ENCODE peak calls at places on chromosomes 3 and 15, in four cellular contexts. K, B, D and R are unnamed samples.

GRCh38 chr15:101158166-101159095 is 93.4 kb downstream of the CHSY1 start:
- DNase-seq in K (no peak), D (no peak), B (no peak), R (no peak)

GRCh38 chr3:101676765-101677435 is at the start of gene ZBTB11:
- DNase-seq in D (peak; percentile 100), B (peak; percentile 100), K (peak; percentile 100), R (peak; percentile 100)

GRCh38 chr3:80785475-80785874 is 976.0 kb downstream of the GBE1 start:
- DNase-seq in B (no peak), D (no peak), K (no peak), R (no peak)

GRCh38 chr3:182105875-182106274 is 394.1 kb downstream of the SOX2 start:
- DNase-seq in K (no peak), B (no peak), D (no peak), R (no peak)

GRCh38 chr15:99844150-99844549 is 110.9 kb upstream of the LYSMD4 start:
- DNase-seq in B (no peak), K (no peak), D (no peak), R (no peak)

GRCh38 chr15:78640840-78641733 is at the start of gene CHRNB4:
- DNase-seq in B (peak; percentile 34), K (no peak), D (no peak), R (no peak)

GRCh38 chr3:42750834-42751233 is 22.2 kb downstream of the CCDC13 start:
- DNase-seq in D (no peak), K (no peak), B (no peak), R (no peak)

GRCh38 chr15:85840802-85841152 is 46.1 kb upstream of the KLHL25 start:
- DNase-seq in B (no peak), K (no peak), D (no peak), R (no peak)

GRCh38 chr3:133540896-133541674 is 32.4 kb upstream of the CDV3 start:
- DNase-seq in B (no peak), D (no peak), K (peak; percentile 62), R (no peak)

GRCh38 chr3:72411843-72412242 is 436.4 kb downstream of the SHQ1 start:
- DNase-seq in K (no peak), B (no peak), D (no peak), R (no peak)

GRCh38 chr3:179973931-179974361 is 62.8 kb downstream of the PEX5L start:
- DNase-seq in D (no peak), K (no peak), B (no peak), R (no peak)

GRCh38 chr3:23748398-23749110 is 57.2 kb upstream of the UBE2E1 start:
- DNase-seq in K (peak; percentile 79), D (peak; percentile 93), B (no peak), R (peak; percentile 89)

GRCh38 chr3:179981646-179982045 is 55.1 kb downstream of the PEX5L start:
- DNase-seq in K (no peak), D (no peak), B (no peak), R (no peak)

GRCh38 chr15:88613074-88613944 is 7.8 kb upstream of the AEN start:
- DNase-seq in B (no peak), D (no peak), K (no peak), R (peak; percentile 57)

GRCh38 chr3:15933439-15934144 is 135.8 kb upstream of the ANKRD28 start:
- DNase-seq in K (no peak), B (no peak), D (peak; percentile 83), R (peak; percentile 78)

GRCh38 chr15:25527118-25527517 is 88.3 kb upstream of the UBE3A start:
- DNase-seq in D (no peak), K (no peak), B (no peak), R (no peak)

GRCh38 chr15:88463870-88464532 is 3.2 kb downstream of the MRPL46 start:
- DNase-seq in B (no peak), D (no peak), K (no peak), R (no peak)

GRCh38 chr3:179750720-179751328 is 98.0 kb downstream of the USP13 start:
- DNase-seq in B (no peak), D (peak; percentile 16), K (peak; percentile 27), R (peak; percentile 25)

GRCh38 chr15:41511331-41512077 is 2.1 kb downstream of the LTK start:
- DNase-seq in B (no peak), D (no peak), K (no peak), R (no peak)

GRCh38 chr3:129908417-129908816 is 14.9 kb upstream of the TMCC1 start:
- DNase-seq in K (peak; percentile 92), B (no peak), D (no peak), R (no peak)

GRCh38 chr3:68705695-68706429 is 226.5 kb downstream of the TAFA4 start:
- DNase-seq in K (no peak), D (no peak), B (no peak), R (no peak)

GRCh38 chr3:13011369-13012227 is 61.6 kb downstream of the IQSEC1 start:
- DNase-seq in D (no peak), B (peak; percentile 83), K (no peak), R (no peak)

GRCh38 chr15:32974691-32975090 is 219.8 kb downstream of the FMN1 start:
- DNase-seq in D (no peak), K (no peak), B (no peak), R (no peak)

GRCh38 chr15:74171965-74172541 is 1.5 kb upstream of the ISLR start:
- DNase-seq in B (no peak), K (no peak), D (no peak), R (no peak)

GRCh38 chr15:83205725-83206324 is 1.8 kb downstream of the HDGFL3 start:
- DNase-seq in B (no peak), K (no peak), D (peak; percentile 30), R (no peak)

GRCh38 chr15:39232512-39232911 is 348.4 kb upstream of the THBS1 start:
- DNase-seq in K (peak; percentile 6), B (no peak), D (no peak), R (no peak)

GRCh38 chr3:194472290-194472920 is 14.4 kb downstream of the ATP13A3 start:
- DNase-seq in D (peak; percentile 64), K (peak; percentile 68), B (no peak), R (peak; percentile 67)

GRCh38 chr3:60125686-60126085 is 1075.9 kb upstream of the CFAP20DC start:
- DNase-seq in K (no peak), B (no peak), D (no peak), R (no peak)

GRCh38 chr3:46878796-46879436 is 1.4 kb downstream of the PTH1R start:
- DNase-seq in K (peak; percentile 31), B (no peak), D (no peak), R (no peak)

GRCh38 chr15:42992626-42993025 is 72.0 kb upstream of the TTBK2 start:
- DNase-seq in D (peak; percentile 33), B (no peak), K (no peak), R (peak; percentile 17)

GRCh38 chr15:73985101-73985873 is 6.8 kb downstream of the STOML1 start:
- DNase-seq in K (no peak), B (no peak), D (no peak), R (no peak)

GRCh38 chr3:49926117-49926728 is 3.4 kb downstream of the MON1A start:
- DNase-seq in D (no peak), B (no peak), K (no peak), R (no peak)

GRCh38 chr15:81111510-81112375 is 22.3 kb upstream of the CFAP161 start:
- DNase-seq in D (no peak), B (no peak), K (no peak), R (no peak)

GRCh38 chr3:40876019-40876418 is 323.3 kb upstream of the CTNNB1 start:
- DNase-seq in D (no peak), K (no peak), B (no peak), R (no peak)

GRCh38 chr3:58520403-58520784 is 16.6 kb downstream of the ACOX2 start:
- DNase-seq in K (no peak), D (no peak), B (no peak), R (no peak)

GRCh38 chr15:51448592-51449494 is 107.4 kb downstream of the GLDN start:
- DNase-seq in D (no peak), K (no peak), B (no peak), R (no peak)

GRCh38 chr15:40240619-40241304 is 1.9 kb downstream of the PAK6 start:
- DNase-seq in K (no peak), D (no peak), B (no peak), R (no peak)

GRCh38 chr3:141074529-141074928 is 23.4 kb downstream of the SPSB4 start:
- DNase-seq in D (no peak), B (no peak), K (no peak), R (no peak)

GRCh38 chr15:68819451-68820204 is 1.1 kb downstream of the ANP32A start:
- DNase-seq in D (peak; percentile 69), B (peak; percentile 53), K (peak; percentile 74), R (peak; percentile 75)

GRCh38 chr3:57062119-57062631 is 1.7 kb downstream of the SPATA12 start:
- DNase-seq in D (no peak), B (no peak), K (no peak), R (no peak)